ENCODE peak calls at places on chromosomes 2 and 18, in six cellular contexts. P is endothelial cell, D is nephron progenitor cell, O is HFFc6, V is cardiac fibroblast, M is OCI-LY7. N is an unnamed sample.

GRCh38 chr2:156986339-156986988 is 271.0 kb upstream of the GALNT5 start:
- DNase-seq in P (no peak), D (no peak), O (no peak), V (no peak), M (no peak), N (no peak)

GRCh38 chr2:29518988-29519925 is 402.1 kb downstream of the ALK start:
- DNase-seq in P (no peak), D (no peak), O (peak; percentile 65), V (peak; percentile 70), M (no peak), N (no peak)

GRCh38 chr2:63698825-63699548 is 110.2 kb downstream of the MDH1 start:
- DNase-seq in P (peak; percentile 6), D (no peak), O (peak; percentile 90), V (peak; percentile 93), M (peak; percentile 64), N (no peak)

GRCh38 chr18:58662118-58662517 is 9.1 kb upstream of the MALT1 start:
- DNase-seq in P (no peak), D (no peak), O (no peak), V (no peak), M (no peak), N (no peak)

GRCh38 chr2:28753043-28753683 is 1.5 kb downstream of the PPP1CB start:
- DNase-seq in P (peak; percentile 27), D (peak; percentile 41), O (peak; percentile 58), V (peak; percentile 86), M (peak; percentile 51), N (peak; percentile 62)

GRCh38 chr2:113838744-113839444 is 51.0 kb upstream of the ACTR3 start:
- DNase-seq in P (no peak), D (no peak), O (no peak), V (no peak), M (no peak), N (no peak)

GRCh38 chr2:223635080-223635479 is 32.9 kb upstream of the SCG2 start:
- DNase-seq in P (no peak), D (no peak), O (no peak), V (peak; percentile 32), M (no peak), N (no peak)

GRCh38 chr2:71417300-71418202 is 35.8 kb upstream of the DYSF start:
- DNase-seq in P (no peak), D (no peak), O (no peak), V (no peak), M (peak; percentile 13), N (no peak)

GRCh38 chr2:224786848-224787247 is 70.7 kb upstream of the CCDC195 start:
- DNase-seq in P (no peak), D (no peak), O (no peak), V (no peak), M (no peak), N (no peak)

GRCh38 chr18:10928971-10929373 is 220.4 kb downstream of the PIEZO2 start:
- DNase-seq in P (no peak), D (no peak), O (peak; percentile 48), V (no peak), M (peak; percentile 16), N (no peak)
- TF ChIP-seq CTCF in P (no peak), D (no peak), O (no peak), V (no peak), M (no peak), N (no peak)

GRCh38 chr2:231359948-231360347 is 35.6 kb upstream of the B3GNT7 start:
- DNase-seq in P (no peak), D (no peak), O (no peak), V (no peak), M (no peak), N (no peak)

GRCh38 chr2:231361701-231362588 is 33.6 kb upstream of the B3GNT7 start:
- DNase-seq in P (no peak), D (no peak), O (no peak), V (no peak), M (peak; percentile 76), N (peak; percentile 39)

GRCh38 chr2:231360401-231360800 is 35.1 kb upstream of the B3GNT7 start:
- DNase-seq in P (no peak), D (no peak), O (no peak), V (no peak), M (peak; percentile 16), N (no peak)

GRCh38 chr2:231359484-231359883 is 36.0 kb upstream of the B3GNT7 start:
- DNase-seq in P (no peak), D (no peak), O (no peak), V (no peak), M (no peak), N (no peak)

GRCh38 chr2:231360881-231361294 is 34.6 kb upstream of the B3GNT7 start:
- DNase-seq in P (no peak), D (no peak), O (no peak), V (no peak), M (no peak), N (no peak)
- TF ChIP-seq CTCF in P (no peak), D (no peak), O (no peak), V (no peak), M (no peak), N (no peak)

GRCh38 chr2:119028327-119029174 is 86.6 kb downstream of the MARCO start:
- DNase-seq in P (peak; percentile 54), D (peak; percentile 51), O (peak; percentile 32), V (peak; percentile 45), M (peak; percentile 27), N (peak; percentile 25)
- TF ChIP-seq CTCF in P (peak; percentile 61), D (peak; percentile 54), O (peak; percentile 80), V (peak; percentile 57), M (peak; percentile 76), N (no peak)

DNA sequence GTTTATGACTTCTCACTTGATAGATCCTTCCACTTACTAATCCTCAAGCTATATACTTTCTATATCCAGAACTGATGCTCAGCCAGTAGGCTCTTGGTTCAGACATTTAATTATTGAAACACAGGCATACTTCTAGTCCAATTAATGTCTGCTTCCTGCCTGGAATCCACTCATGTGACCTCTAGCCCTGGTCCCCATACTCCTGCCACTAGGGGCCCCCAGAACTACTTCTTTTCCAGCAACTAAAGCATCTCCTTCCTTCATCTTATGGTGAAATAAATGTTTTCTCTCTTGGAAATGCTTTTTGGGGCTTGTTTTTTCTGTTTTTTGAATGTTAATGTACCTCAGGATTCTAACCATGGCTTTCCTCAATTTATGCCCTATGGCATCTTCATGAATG is 527.6 kb downstream of the SATB2 start:
- DNase-seq in P (no peak), D (no peak), O (no peak), V (no peak), M (peak; percentile 25), N (no peak)
- TF ChIP-seq CTCF in P (no peak), D (no peak), O (no peak), V (no peak), M (peak; percentile 74), N (no peak)

GRCh38 chr2:169676850-169677249 is 17.4 kb downstream of the CFAP210 start:
- DNase-seq in P (no peak), D (no peak), O (no peak), V (no peak), M (no peak), N (no peak)

GRCh38 chr2:169673921-169674320 is 20.3 kb downstream of the CFAP210 start:
- DNase-seq in P (no peak), D (no peak), O (no peak), V (no peak), M (no peak), N (no peak)

GRCh38 chr2:169673106-169673505 is 21.1 kb downstream of the CFAP210 start:
- DNase-seq in P (no peak), D (no peak), O (no peak), V (no peak), M (no peak), N (no peak)

GRCh38 chr2:169672403-169672802 is 21.8 kb downstream of the CFAP210 start:
- DNase-seq in P (peak; percentile 46), D (no peak), O (no peak), V (no peak), M (no peak), N (no peak)

GRCh38 chr2:169676357-169676756 is 17.8 kb downstream of the CFAP210 start:
- DNase-seq in P (no peak), D (no peak), O (no peak), V (no peak), M (peak; percentile 17), N (no peak)
- TF ChIP-seq CTCF in P (peak; percentile 30), D (peak; percentile 37), O (peak; percentile 28), V (no peak), M (peak; percentile 75), N (no peak)

GRCh38 chr2:19675003-19675629 is 226.7 kb downstream of the TTC32 start:
- DNase-seq in P (no peak), D (peak; percentile 56), O (no peak), V (no peak), M (no peak), N (no peak)

GRCh38 chr2:19675856-19676460 is 225.8 kb downstream of the TTC32 start:
- DNase-seq in P (no peak), D (no peak), O (peak; percentile 58), V (no peak), M (no peak), N (no peak)

GRCh38 chr2:19677215-19677777 is 224.5 kb downstream of the TTC32 start:
- DNase-seq in P (no peak), D (no peak), O (no peak), V (no peak), M (no peak), N (no peak)

GRCh38 chr2:19677825-19678518 is 223.8 kb downstream of the TTC32 start:
- DNase-seq in P (no peak), D (no peak), O (no peak), V (no peak), M (no peak), N (no peak)

GRCh38 chr2:19676770-19677169 is 225.0 kb downstream of the TTC32 start:
- DNase-seq in P (peak; percentile 37), D (no peak), O (no peak), V (no peak), M (no peak), N (no peak)
- TF ChIP-seq CTCF in P (no peak), D (no peak), O (no peak), V (no peak), M (no peak), N (no peak)